ENCODE peak calls at places on chromosomes 11 and 22, in six cellular contexts. One of them, this sample, is unnamed.

GRCh38 chr11:22666700-22667439 is 459 bp downstream of the GAS2 start:
- DNase-seq in endothelial cell: peak; percentile 55
- DNase-seq in activated gamma-delta T cell treated with anti-CD3 and anti-CD28 coated beads, Interleukin-2, amount 50 U/mL, for 16 hours: no peak
- DNase-seq in naive thymus-derived CD4-positive, alpha-beta T cell: no peak
- DNase-seq in stimulated activated effector memory CD8-positive, alpha-beta T cell treated with anti-CD3 and anti-CD28 coated beads, Interleukin-12 subunit alpha, Interleukin-12 subunit beta, amount 100 ng/mL, for 72 hours: no peak
- DNase-seq in activated T-cell treated with anti-CD3 and anti-CD28 coated beads for 1 hour: no peak
- DNase-seq in this sample: peak; percentile 39

GRCh38 chr11:131491503-131491902 is 121.1 kb downstream of the NTM start:
- DNase-seq in activated T-cell treated with anti-CD3 and anti-CD28 coated beads for 1 hour: no peak
- DNase-seq in naive thymus-derived CD4-positive, alpha-beta T cell: no peak
- DNase-seq in endothelial cell: no peak
- DNase-seq in stimulated activated effector memory CD8-positive, alpha-beta T cell treated with anti-CD3 and anti-CD28 coated beads, Interleukin-12 subunit alpha, Interleukin-12 subunit beta, amount 100 ng/mL, for 72 hours: no peak
- DNase-seq in activated gamma-delta T cell treated with anti-CD3 and anti-CD28 coated beads, Interleukin-2, amount 50 U/mL, for 16 hours: no peak
- DNase-seq in this sample: no peak

GRCh38 chr11:72080326-72081183 is at the start of the genes LRRC51 and NUMA1:
- DNase-seq in stimulated activated effector memory CD8-positive, alpha-beta T cell treated with anti-CD3 and anti-CD28 coated beads, Interleukin-12 subunit alpha, Interleukin-12 subunit beta, amount 100 ng/mL, for 72 hours: peak; percentile 91
- DNase-seq in naive thymus-derived CD4-positive, alpha-beta T cell: peak; percentile 88
- DNase-seq in activated T-cell treated with anti-CD3 and anti-CD28 coated beads for 1 hour: peak; percentile 95
- DNase-seq in activated gamma-delta T cell treated with anti-CD3 and anti-CD28 coated beads, Interleukin-2, amount 50 U/mL, for 16 hours: peak; percentile 98
- DNase-seq in endothelial cell: peak; percentile 95
- DNase-seq in this sample: peak; percentile 49

GRCh38 chr22:27719535-27720227 is 81.9 kb downstream of the MN1 start:
- DNase-seq in endothelial cell: no peak
- DNase-seq in activated T-cell treated with anti-CD3 and anti-CD28 coated beads for 1 hour: no peak
- DNase-seq in stimulated activated effector memory CD8-positive, alpha-beta T cell treated with anti-CD3 and anti-CD28 coated beads, Interleukin-12 subunit alpha, Interleukin-12 subunit beta, amount 100 ng/mL, for 72 hours: no peak
- DNase-seq in naive thymus-derived CD4-positive, alpha-beta T cell: no peak
- DNase-seq in activated gamma-delta T cell treated with anti-CD3 and anti-CD28 coated beads, Interleukin-2, amount 50 U/mL, for 16 hours: no peak
- DNase-seq in this sample: no peak

GRCh38 chr11:69080361-69080973 is 31.7 kb downstream of the TPCN2 start:
- DNase-seq in naive thymus-derived CD4-positive, alpha-beta T cell: peak; percentile 38
- DNase-seq in endothelial cell: no peak
- DNase-seq in stimulated activated effector memory CD8-positive, alpha-beta T cell treated with anti-CD3 and anti-CD28 coated beads, Interleukin-12 subunit alpha, Interleukin-12 subunit beta, amount 100 ng/mL, for 72 hours: no peak
- DNase-seq in activated T-cell treated with anti-CD3 and anti-CD28 coated beads for 1 hour: peak; percentile 11
- DNase-seq in activated gamma-delta T cell treated with anti-CD3 and anti-CD28 coated beads, Interleukin-2, amount 50 U/mL, for 16 hours: no peak
- DNase-seq in this sample: peak; percentile 75

GRCh38 chr11:61512435-61512834 is 3.9 kb downstream of the LRRC10B start:
- DNase-seq in naive thymus-derived CD4-positive, alpha-beta T cell: no peak
- DNase-seq in endothelial cell: no peak
- DNase-seq in stimulated activated effector memory CD8-positive, alpha-beta T cell treated with anti-CD3 and anti-CD28 coated beads, Interleukin-12 subunit alpha, Interleukin-12 subunit beta, amount 100 ng/mL, for 72 hours: no peak
- DNase-seq in activated T-cell treated with anti-CD3 and anti-CD28 coated beads for 1 hour: no peak
- DNase-seq in activated gamma-delta T cell treated with anti-CD3 and anti-CD28 coated beads, Interleukin-2, amount 50 U/mL, for 16 hours: no peak
- DNase-seq in this sample: no peak

GRCh38 chr11:78645226-78646202 is 70.8 kb upstream of the NARS2 start:
- DNase-seq in naive thymus-derived CD4-positive, alpha-beta T cell: peak; percentile 25
- DNase-seq in stimulated activated effector memory CD8-positive, alpha-beta T cell treated with anti-CD3 and anti-CD28 coated beads, Interleukin-12 subunit alpha, Interleukin-12 subunit beta, amount 100 ng/mL, for 72 hours: peak; percentile 53
- DNase-seq in activated T-cell treated with anti-CD3 and anti-CD28 coated beads for 1 hour: peak; percentile 39
- DNase-seq in activated gamma-delta T cell treated with anti-CD3 and anti-CD28 coated beads, Interleukin-2, amount 50 U/mL, for 16 hours: peak; percentile 12
- DNase-seq in endothelial cell: peak; percentile 80
- DNase-seq in this sample: peak; percentile 49

GRCh38 chr22:34696557-34696956 is 369.4 kb upstream of the ISX start:
- DNase-seq in endothelial cell: no peak
- DNase-seq in activated T-cell treated with anti-CD3 and anti-CD28 coated beads for 1 hour: no peak
- DNase-seq in activated gamma-delta T cell treated with anti-CD3 and anti-CD28 coated beads, Interleukin-2, amount 50 U/mL, for 16 hours: no peak
- DNase-seq in stimulated activated effector memory CD8-positive, alpha-beta T cell treated with anti-CD3 and anti-CD28 coated beads, Interleukin-12 subunit alpha, Interleukin-12 subunit beta, amount 100 ng/mL, for 72 hours: no peak
- DNase-seq in naive thymus-derived CD4-positive, alpha-beta T cell: no peak
- DNase-seq in this sample: no peak

GRCh38 chr11:118697346-118697745 is 17.9 kb upstream of the TREH start:
- DNase-seq in stimulated activated effector memory CD8-positive, alpha-beta T cell treated with anti-CD3 and anti-CD28 coated beads, Interleukin-12 subunit alpha, Interleukin-12 subunit beta, amount 100 ng/mL, for 72 hours: no peak
- DNase-seq in activated T-cell treated with anti-CD3 and anti-CD28 coated beads for 1 hour: no peak
- DNase-seq in endothelial cell: no peak
- DNase-seq in activated gamma-delta T cell treated with anti-CD3 and anti-CD28 coated beads, Interleukin-2, amount 50 U/mL, for 16 hours: no peak
- DNase-seq in naive thymus-derived CD4-positive, alpha-beta T cell: no peak
- DNase-seq in this sample: no peak

GRCh38 chr22:37742374-37743092 is 45.7 kb downstream of the TRIOBP start:
- DNase-seq in stimulated activated effector memory CD8-positive, alpha-beta T cell treated with anti-CD3 and anti-CD28 coated beads, Interleukin-12 subunit alpha, Interleukin-12 subunit beta, amount 100 ng/mL, for 72 hours: no peak
- DNase-seq in activated T-cell treated with anti-CD3 and anti-CD28 coated beads for 1 hour: no peak
- DNase-seq in endothelial cell: no peak
- DNase-seq in naive thymus-derived CD4-positive, alpha-beta T cell: no peak
- DNase-seq in activated gamma-delta T cell treated with anti-CD3 and anti-CD28 coated beads, Interleukin-2, amount 50 U/mL, for 16 hours: no peak
- DNase-seq in this sample: no peak

GRCh38 chr11:34358258-34358665 is 452 bp upstream of the ABTB2 start:
- DNase-seq in stimulated activated effector memory CD8-positive, alpha-beta T cell treated with anti-CD3 and anti-CD28 coated beads, Interleukin-12 subunit alpha, Interleukin-12 subunit beta, amount 100 ng/mL, for 72 hours: peak; percentile 46
- DNase-seq in activated gamma-delta T cell treated with anti-CD3 and anti-CD28 coated beads, Interleukin-2, amount 50 U/mL, for 16 hours: peak; percentile 18
- DNase-seq in endothelial cell: peak; percentile 60
- DNase-seq in activated T-cell treated with anti-CD3 and anti-CD28 coated beads for 1 hour: no peak
- DNase-seq in naive thymus-derived CD4-positive, alpha-beta T cell: peak; percentile 37
- DNase-seq in this sample: peak; percentile 59

GRCh38 chr11:56916609-56917008 is 72.1 kb upstream of the OR5AK2 start:
- DNase-seq in activated T-cell treated with anti-CD3 and anti-CD28 coated beads for 1 hour: no peak
- DNase-seq in naive thymus-derived CD4-positive, alpha-beta T cell: no peak
- DNase-seq in activated gamma-delta T cell treated with anti-CD3 and anti-CD28 coated beads, Interleukin-2, amount 50 U/mL, for 16 hours: no peak
- DNase-seq in endothelial cell: no peak
- DNase-seq in stimulated activated effector memory CD8-positive, alpha-beta T cell treated with anti-CD3 and anti-CD28 coated beads, Interleukin-12 subunit alpha, Interleukin-12 subunit beta, amount 100 ng/mL, for 72 hours: no peak
- DNase-seq in this sample: no peak

GRCh38 chr11:80163011-80163410 is 722.2 kb upstream of the TENM4 start:
- DNase-seq in activated gamma-delta T cell treated with anti-CD3 and anti-CD28 coated beads, Interleukin-2, amount 50 U/mL, for 16 hours: no peak
- DNase-seq in activated T-cell treated with anti-CD3 and anti-CD28 coated beads for 1 hour: no peak
- DNase-seq in endothelial cell: no peak
- DNase-seq in naive thymus-derived CD4-positive, alpha-beta T cell: no peak
- DNase-seq in stimulated activated effector memory CD8-positive, alpha-beta T cell treated with anti-CD3 and anti-CD28 coated beads, Interleukin-12 subunit alpha, Interleukin-12 subunit beta, amount 100 ng/mL, for 72 hours: no peak
- DNase-seq in this sample: no peak

GRCh38 chr22:31148953-31149627 is 8.8 kb upstream of the PLA2G3 start:
- DNase-seq in stimulated activated effector memory CD8-positive, alpha-beta T cell treated with anti-CD3 and anti-CD28 coated beads, Interleukin-12 subunit alpha, Interleukin-12 subunit beta, amount 100 ng/mL, for 72 hours: no peak
- DNase-seq in naive thymus-derived CD4-positive, alpha-beta T cell: no peak
- DNase-seq in endothelial cell: peak; percentile 81
- DNase-seq in activated gamma-delta T cell treated with anti-CD3 and anti-CD28 coated beads, Interleukin-2, amount 50 U/mL, for 16 hours: no peak
- DNase-seq in activated T-cell treated with anti-CD3 and anti-CD28 coated beads for 1 hour: no peak
- DNase-seq in this sample: peak; percentile 60

GRCh38 chr11:494761-495536 is 12.1 kb downstream of the RNH1 start:
- DNase-seq in endothelial cell: no peak
- DNase-seq in stimulated activated effector memory CD8-positive, alpha-beta T cell treated with anti-CD3 and anti-CD28 coated beads, Interleukin-12 subunit alpha, Interleukin-12 subunit beta, amount 100 ng/mL, for 72 hours: no peak
- DNase-seq in activated gamma-delta T cell treated with anti-CD3 and anti-CD28 coated beads, Interleukin-2, amount 50 U/mL, for 16 hours: no peak
- DNase-seq in activated T-cell treated with anti-CD3 and anti-CD28 coated beads for 1 hour: no peak
- DNase-seq in naive thymus-derived CD4-positive, alpha-beta T cell: no peak
- DNase-seq in this sample: peak; percentile 41

GRCh38 chr11:64850979-64851567 is 6.6 kb upstream of the CDC42BPG start:
- DNase-seq in activated gamma-delta T cell treated with anti-CD3 and anti-CD28 coated beads, Interleukin-2, amount 50 U/mL, for 16 hours: no peak
- DNase-seq in endothelial cell: no peak
- DNase-seq in stimulated activated effector memory CD8-positive, alpha-beta T cell treated with anti-CD3 and anti-CD28 coated beads, Interleukin-12 subunit alpha, Interleukin-12 subunit beta, amount 100 ng/mL, for 72 hours: no peak
- DNase-seq in naive thymus-derived CD4-positive, alpha-beta T cell: no peak
- DNase-seq in activated T-cell treated with anti-CD3 and anti-CD28 coated beads for 1 hour: no peak
- DNase-seq in this sample: no peak

GRCh38 chr22:47275479-47276218 is 513.2 kb downstream of the TBC1D22A start:
- DNase-seq in naive thymus-derived CD4-positive, alpha-beta T cell: no peak
- DNase-seq in activated T-cell treated with anti-CD3 and anti-CD28 coated beads for 1 hour: no peak
- DNase-seq in stimulated activated effector memory CD8-positive, alpha-beta T cell treated with anti-CD3 and anti-CD28 coated beads, Interleukin-12 subunit alpha, Interleukin-12 subunit beta, amount 100 ng/mL, for 72 hours: no peak
- DNase-seq in activated gamma-delta T cell treated with anti-CD3 and anti-CD28 coated beads, Interleukin-2, amount 50 U/mL, for 16 hours: no peak
- DNase-seq in endothelial cell: no peak
- DNase-seq in this sample: no peak

This sample was measured in 8988T.